ENCODE peak calls at places on chromosomes 1 and 21, in four cellular contexts. G, A, W and N are unnamed samples.

GRCh38 chr1:243499248-243499647 is 243.4 kb downstream of the SDCCAG8 start:
- DNase-seq in W (no peak), G (no peak), A (no peak), N (no peak)

GRCh38 chr1:234433563-234434285 is 45.3 kb downstream of the TARBP1 start:
- DNase-seq in W (no peak), G (no peak), A (peak; percentile 21), N (no peak)

GRCh38 chr1:101253976-101254660 is 17.3 kb downstream of the S1PR1 start:
- DNase-seq in A (peak; percentile 55), G (no peak), W (no peak), N (no peak)

GRCh38 chr1:222788328-222789156 is 26.3 kb upstream of the DISP1 start:
- DNase-seq in W (no peak), A (no peak), G (no peak), N (no peak)

GRCh38 chr1:65799601-65800000 is 6.9 kb downstream of the PDE4B start:
- DNase-seq in G (no peak), W (no peak), A (no peak), N (no peak)

GRCh38 chr1:31927661-31927980 is 10.5 kb downstream of the PTP4A2 start:
- DNase-seq in A (no peak), G (no peak), W (no peak), N (no peak)

GRCh38 chr1:67980028-67980427 is 70.4 kb downstream of the DIRAS3 start:
- DNase-seq in A (no peak), W (no peak), G (no peak), N (no peak)

GRCh38 chr1:43021547-43022474 is 63.1 kb upstream of the SLC2A1 start:
- DNase-seq in A (no peak), W (peak; percentile 89), G (no peak), N (no peak)

GRCh38 chr1:162357681-162358266 is 18.9 kb downstream of the SPATA46 start:
- DNase-seq in A (peak; percentile 16), W (no peak), G (peak; percentile 85), N (peak; percentile 40)

GRCh38 chr1:225465793-225466517 is 38.1 kb upstream of the LBR start:
- DNase-seq in A (no peak), W (no peak), G (no peak), N (no peak)

GRCh38 chr1:247210062-247210385 is 38.2 kb upstream of the ZNF124 start:
- DNase-seq in W (no peak), A (no peak), G (no peak), N (no peak)

GRCh38 chr1:23960291-23960718 is 677 bp downstream of the PNRC2 start:
- DNase-seq in A (no peak), G (no peak), W (no peak), N (no peak)

GRCh38 chr1:161958425-161958824 is 65.2 kb downstream of the OLFML2B start:
- DNase-seq in W (no peak), G (no peak), A (no peak), N (no peak)

GRCh38 chr1:27522148-27522859 is 32.3 kb upstream of the WASF2 start:
- DNase-seq in W (peak; percentile 79), G (no peak), A (no peak), N (no peak)

GRCh38 chr21:45542667-45543370 is 579 bp upstream of the SLC19A1 start:
- DNase-seq in G (peak; percentile 87), W (no peak), A (no peak), N (no peak)

GRCh38 chr1:225603538-225604354 is 49.2 kb downstream of the ENAH start:
- DNase-seq in W (no peak), A (no peak), G (no peak), N (no peak)

GRCh38 chr1:208178091-208178529 is 66.1 kb downstream of the PLXNA2 start:
- DNase-seq in W (peak; percentile 37), G (peak; percentile 49), A (no peak), N (no peak)

GRCh38 chr1:61808968-61809367 is 66.7 kb downstream of the PATJ start:
- DNase-seq in A (no peak), W (no peak), G (no peak), N (no peak)

GRCh38 chr1:214464303-214465287 is 86.8 kb downstream of the PTPN14 start:
- DNase-seq in W (no peak), G (no peak), A (no peak), N (no peak)

GRCh38 chr1:196538473-196538872 is 69.8 kb downstream of the KCNT2 start:
- DNase-seq in A (no peak), G (no peak), W (no peak), N (no peak)

GRCh38 chr1:172024516-172024915 is 183.2 kb downstream of the DNM3 start:
- DNase-seq in A (no peak), G (no peak), W (no peak), N (no peak)

GRCh38 chr1:152170287-152170933 is 11.4 kb upstream of the RPTN start:
- DNase-seq in W (no peak), A (no peak), G (no peak), N (no peak)

GRCh38 chr21:36753556-36753955 is 54.6 kb downstream of the SIM2 start:
- DNase-seq in W (no peak), G (no peak), A (peak; percentile 10), N (no peak)

GRCh38 chr1:226092955-226093354 is 30.4 kb downstream of the H3-3A start:
- DNase-seq in W (no peak), G (no peak), A (no peak), N (no peak)

GRCh38 chr1:16017461-16018303 is at the start of gene HSPB7:
- DNase-seq in G (peak; percentile 94), W (peak; percentile 36), A (no peak), N (no peak)

GRCh38 chr1:78146137-78146822 is 100.5 kb downstream of the GIPC2 start:
- DNase-seq in W (no peak), G (no peak), A (peak; percentile 35), N (peak; percentile 83)

GRCh38 chr1:87792094-87792493 is 463.4 kb downstream of the LMO4 start:
- DNase-seq in G (no peak), A (no peak), W (no peak), N (no peak)

GRCh38 chr1:176206006-176206960 is 803 bp downstream of the COP1 start:
- DNase-seq in A (no peak), W (peak; percentile 6), G (peak; percentile 67), N (no peak)

GRCh38 chr1:32782086-32782485 is 35.1 kb downstream of the YARS1 start:
- DNase-seq in A (no peak), G (no peak), W (no peak), N (no peak)

GRCh38 chr1:11967028-11967547 is 13.2 kb upstream of the MFN2 start:
- DNase-seq in W (peak; percentile 40), G (peak; percentile 94), A (no peak), N (no peak)

GRCh38 chr1:12407050-12407961 is 177.5 kb downstream of the VPS13D start:
- DNase-seq in W (peak; percentile 71), G (peak; percentile 8), A (peak; percentile 61), N (no peak)

GRCh38 chr1:62906428-62906886 is 122.5 kb downstream of the ATG4C start:
- DNase-seq in A (no peak), W (no peak), G (peak; percentile 23), N (no peak)

GRCh38 chr1:1538989-1539309 is 1.5 kb downstream of the TMEM240 start:
- DNase-seq in A (no peak), W (no peak), G (no peak), N (no peak)

GRCh38 chr1:1538334-1538733 is 2.1 kb downstream of the TMEM240 start:
- DNase-seq in G (peak; percentile 72), W (no peak), A (no peak), N (no peak)

GRCh38 chr1:1535989-1536937 is 4.2 kb downstream of the TMEM240 start:
- DNase-seq in W (no peak), G (peak; percentile 79), A (no peak), N (no peak)

GRCh38 chr1:1536938-1537546 is 3.4 kb downstream of the TMEM240 start:
- DNase-seq in W (no peak), A (no peak), G (peak; percentile 68), N (no peak)

GRCh38 chr1:1537626-1538250 is 2.7 kb downstream of the TMEM240 start:
- DNase-seq in A (no peak), G (no peak), W (no peak), N (no peak)
- H3K4me3 ChIP-seq in A (no peak overlapping the region), G (no peak overlapping the region), W (no peak overlapping the region), N (no peak overlapping the region)

DNA sequence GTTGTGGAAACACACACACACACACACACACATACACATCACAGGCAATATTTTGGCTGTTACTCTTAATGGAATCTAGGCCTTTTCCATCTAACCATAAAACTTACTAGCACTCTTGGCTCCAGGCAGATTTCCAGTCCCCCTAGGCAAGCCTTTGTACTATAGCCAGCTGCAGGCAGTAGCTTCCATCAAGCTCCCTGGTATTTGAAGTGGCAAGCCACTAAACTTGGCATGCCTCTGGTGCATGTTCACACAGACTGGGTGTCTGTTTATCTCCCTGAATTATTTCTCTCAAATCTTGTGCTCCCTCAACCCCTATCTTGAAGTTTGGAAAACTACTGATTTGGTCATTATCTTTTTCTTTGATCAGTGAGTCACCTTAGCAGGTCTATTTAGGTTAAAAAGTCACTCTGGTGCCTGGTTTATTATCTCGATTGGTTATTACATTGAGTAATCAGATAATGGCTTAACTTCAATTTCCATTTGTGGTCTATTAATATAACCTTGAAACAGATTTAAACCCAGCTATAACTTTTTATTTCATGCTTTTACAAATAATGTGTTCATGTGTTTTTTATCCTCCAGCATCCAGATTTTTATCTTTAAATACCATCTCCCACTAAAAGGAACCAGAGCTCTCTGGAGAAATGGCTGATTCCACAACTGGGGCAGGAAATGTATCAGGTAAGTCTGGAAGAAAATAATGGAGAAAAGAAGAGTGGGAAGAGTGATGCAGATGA is 2.7 kb upstream of the RBM15 start:
- DNase-seq in W (no peak), A (peak; percentile 29), G (no peak), N (no peak)
- H3K4me3 ChIP-seq in W (no peak overlapping the region), A (no peak overlapping the region), G (no peak overlapping the region), N (peak overlapping the region; percentile 46)

DNA sequence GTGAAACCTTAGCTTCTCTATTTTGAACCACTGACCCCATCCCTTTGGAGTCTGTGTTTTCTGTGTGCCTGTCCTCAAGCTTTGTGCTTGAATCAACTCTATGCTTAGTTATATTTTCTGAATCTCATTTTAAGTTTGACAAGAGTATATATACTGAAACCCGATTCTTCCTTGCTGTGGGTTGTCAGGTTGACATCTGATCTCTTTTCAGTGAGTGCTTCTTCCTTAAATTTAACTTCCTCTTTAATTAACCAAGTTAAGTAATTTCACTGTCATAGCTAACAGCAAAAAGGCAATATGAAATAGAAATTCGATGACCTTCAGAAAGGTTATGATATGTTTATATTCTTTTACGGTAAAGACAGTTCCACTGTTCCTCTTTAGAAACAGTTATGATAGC is 69.4 kb downstream of the C1orf21 start:
- DNase-seq in W (no peak), A (no peak), G (no peak), N (no peak)
- H3K4me3 ChIP-seq in W (no peak overlapping the region), A (no peak overlapping the region), G (no peak overlapping the region), N (no peak overlapping the region)

GRCh38 chr1:113456967-113457366 is 66.7 kb downstream of the MAGI3 start:
- DNase-seq in W (peak; percentile 68), G (no peak), A (peak; percentile 89), N (no peak)

GRCh38 chr1:113455374-113455773 is 65.1 kb downstream of the MAGI3 start:
- DNase-seq in G (no peak), A (no peak), W (no peak), N (no peak)

GRCh38 chr1:113453771-113454083 is 63.4 kb downstream of the MAGI3 start:
- DNase-seq in G (no peak), A (no peak), W (no peak), N (no peak)

DNA sequence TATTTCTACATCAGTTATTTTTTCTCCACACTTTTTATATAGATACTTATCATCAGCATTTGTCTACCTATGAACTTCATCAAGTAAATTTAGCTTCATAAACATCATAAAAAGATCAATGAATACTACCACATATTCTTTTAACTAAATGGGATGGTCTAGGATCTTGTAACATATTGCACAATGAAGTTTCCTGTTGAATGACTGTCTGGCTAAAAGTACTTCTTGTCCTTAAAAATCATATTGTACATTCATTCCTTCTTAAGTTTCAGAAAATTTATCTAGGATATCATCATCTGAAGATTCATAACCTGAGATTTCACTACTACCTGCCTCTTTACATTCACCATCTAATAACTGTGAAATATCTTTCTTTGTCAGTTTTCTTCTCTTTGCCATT is 69.0 kb downstream of the MAGI3 start:
- DNase-seq in W (no peak), G (no peak), A (no peak), N (no peak)
- H3K4me3 ChIP-seq in W (no peak overlapping the region), G (no peak overlapping the region), A (no peak overlapping the region), N (no peak overlapping the region)